ENCODE peak calls at places on chromosome 14, in eight cellular contexts. One of them, this sample, is unnamed.

GRCh38 chr14:102320033-102320660 is 601 bp downstream of the ZNF839 start:
- DNase-seq in EL: peak
- DNase-seq in natural killer cell: no peak
- DNase-seq in Peyer's patch: peak
- DNase-seq in right atrium auricular region: no peak
- DNase-seq in HTR-8/SVneo: no peak
- DNase-seq in astrocyte of the cerebellum: no peak
- DNase-seq in A172: no peak
- DNase-seq in this sample: no peak

GRCh38 chr14:72980863-72981262 is 46.0 kb downstream of the ZFYVE1 start:
- DNase-seq in EL: no peak
- DNase-seq in natural killer cell: no peak
- DNase-seq in Peyer's patch: no peak
- DNase-seq in right atrium auricular region: no peak
- DNase-seq in HTR-8/SVneo: no peak
- DNase-seq in astrocyte of the cerebellum: no peak
- DNase-seq in A172: no peak
- DNase-seq in this sample: no peak

GRCh38 chr14:82366803-82367202 is 833.1 kb upstream of the SEL1L start:
- DNase-seq in EL: no peak
- DNase-seq in natural killer cell: no peak
- DNase-seq in Peyer's patch: no peak
- DNase-seq in right atrium auricular region: no peak
- DNase-seq in HTR-8/SVneo: no peak
- DNase-seq in astrocyte of the cerebellum: no peak
- DNase-seq in A172: no peak
- DNase-seq in this sample: no peak

GRCh38 chr14:101116486-101117130 is 213.1 kb upstream of the RTL1 start:
- DNase-seq in EL: no peak
- DNase-seq in natural killer cell: no peak
- DNase-seq in Peyer's patch: peak
- DNase-seq in right atrium auricular region: peak
- DNase-seq in HTR-8/SVneo: no peak
- DNase-seq in astrocyte of the cerebellum: no peak
- DNase-seq in A172: no peak
- DNase-seq in this sample: peak

GRCh38 chr14:38567728-38568127 is 311.8 kb upstream of the CLEC14A start:
- DNase-seq in EL: no peak
- DNase-seq in natural killer cell: no peak
- DNase-seq in Peyer's patch: no peak
- DNase-seq in right atrium auricular region: no peak
- DNase-seq in HTR-8/SVneo: no peak
- DNase-seq in astrocyte of the cerebellum: no peak
- DNase-seq in A172: no peak
- DNase-seq in this sample: no peak

GRCh38 chr14:78135450-78135891 is 34.7 kb upstream of the NRXN3 start:
- DNase-seq in EL: peak
- DNase-seq in natural killer cell: no peak
- DNase-seq in Peyer's patch: no peak
- DNase-seq in right atrium auricular region: no peak
- DNase-seq in HTR-8/SVneo: no peak
- DNase-seq in astrocyte of the cerebellum: no peak
- DNase-seq in A172: peak
- DNase-seq in this sample: no peak

GRCh38 chr14:50095895-50096294 is 20.5 kb downstream of the VCPKMT start:
- DNase-seq in EL: no peak
- DNase-seq in natural killer cell: no peak
- DNase-seq in Peyer's patch: no peak
- DNase-seq in right atrium auricular region: no peak
- DNase-seq in HTR-8/SVneo: no peak
- DNase-seq in astrocyte of the cerebellum: no peak
- DNase-seq in A172: no peak
- DNase-seq in this sample: no peak

GRCh38 chr14:105600939-105601359 is 74.6 kb downstream of the TMEM121 start:
- DNase-seq in EL: no peak
- DNase-seq in natural killer cell: no peak
- DNase-seq in Peyer's patch: no peak
- DNase-seq in right atrium auricular region: no peak
- DNase-seq in HTR-8/SVneo: no peak
- DNase-seq in astrocyte of the cerebellum: no peak
- DNase-seq in A172: no peak
- DNase-seq in this sample: no peak

GRCh38 chr14:80425686-80426085 is 214.4 kb upstream of the DIO2 start:
- DNase-seq in EL: peak
- DNase-seq in natural killer cell: no peak
- DNase-seq in Peyer's patch: no peak
- DNase-seq in right atrium auricular region: no peak
- DNase-seq in HTR-8/SVneo: peak
- DNase-seq in astrocyte of the cerebellum: peak
- DNase-seq in A172: peak
- DNase-seq in this sample: no peak

GRCh38 chr14:89399594-89400068 is 17.4 kb downstream of the FOXN3 start:
- DNase-seq in EL: peak
- DNase-seq in natural killer cell: no peak
- DNase-seq in Peyer's patch: no peak
- DNase-seq in right atrium auricular region: no peak
- DNase-seq in HTR-8/SVneo: no peak
- DNase-seq in astrocyte of the cerebellum: peak
- DNase-seq in A172: no peak
- DNase-seq in this sample: no peak

GRCh38 chr14:104688755-104689619 is at the start of gene INF2:
- DNase-seq in EL: peak
- DNase-seq in natural killer cell: peak
- DNase-seq in Peyer's patch: peak
- DNase-seq in right atrium auricular region: no peak
- DNase-seq in HTR-8/SVneo: peak
- DNase-seq in astrocyte of the cerebellum: no peak
- DNase-seq in A172: peak
- DNase-seq in this sample: no peak

GRCh38 chr14:83463500-83464098 is 1929.9 kb upstream of the SEL1L start:
- DNase-seq in EL: peak
- DNase-seq in natural killer cell: no peak
- DNase-seq in Peyer's patch: no peak
- DNase-seq in right atrium auricular region: no peak
- DNase-seq in HTR-8/SVneo: peak
- DNase-seq in astrocyte of the cerebellum: peak
- DNase-seq in A172: peak
- DNase-seq in this sample: no peak

GRCh38 chr14:34452258-34452822 is 9.7 kb downstream of the SPTSSA start:
- DNase-seq in EL: no peak
- DNase-seq in natural killer cell: no peak
- DNase-seq in Peyer's patch: no peak
- DNase-seq in right atrium auricular region: no peak
- DNase-seq in HTR-8/SVneo: no peak
- DNase-seq in astrocyte of the cerebellum: no peak
- DNase-seq in A172: no peak
- DNase-seq in this sample: no peak

GRCh38 chr14:97290065-97290464 is 492.9 kb downstream of the VRK1 start:
- DNase-seq in EL: no peak
- DNase-seq in natural killer cell: no peak
- DNase-seq in Peyer's patch: no peak
- DNase-seq in right atrium auricular region: no peak
- DNase-seq in HTR-8/SVneo: no peak
- DNase-seq in astrocyte of the cerebellum: no peak
- DNase-seq in A172: no peak
- DNase-seq in this sample: no peak

GRCh38 chr14:22084393-22085281 is 411.0 kb upstream of the OR4E1 start:
- DNase-seq in EL: peak
- DNase-seq in natural killer cell: no peak
- DNase-seq in Peyer's patch: no peak
- DNase-seq in right atrium auricular region: no peak
- DNase-seq in HTR-8/SVneo: peak
- DNase-seq in astrocyte of the cerebellum: peak
- DNase-seq in A172: peak
- DNase-seq in this sample: no peak

GRCh38 chr14:24078146-24078545 is 6.8 kb downstream of the CPNE6 start:
- DNase-seq in EL: no peak
- DNase-seq in natural killer cell: no peak
- DNase-seq in Peyer's patch: no peak
- DNase-seq in right atrium auricular region: no peak
- DNase-seq in HTR-8/SVneo: no peak
- DNase-seq in astrocyte of the cerebellum: no peak
- DNase-seq in A172: no peak
- DNase-seq in this sample: no peak

GRCh38 chr14:65403231-65403630 is 9.3 kb upstream of the FUT8 start:
- DNase-seq in EL: peak
- DNase-seq in natural killer cell: no peak
- DNase-seq in Peyer's patch: no peak
- DNase-seq in right atrium auricular region: no peak
- DNase-seq in HTR-8/SVneo: no peak
- DNase-seq in astrocyte of the cerebellum: no peak
- DNase-seq in A172: no peak
- DNase-seq in this sample: no peak

GRCh38 chr14:100893760-100894159 is 9.8 kb downstream of the RTL1 start:
- DNase-seq in EL: no peak
- DNase-seq in natural killer cell: no peak
- DNase-seq in Peyer's patch: peak
- DNase-seq in right atrium auricular region: no peak
- DNase-seq in HTR-8/SVneo: no peak
- DNase-seq in astrocyte of the cerebellum: no peak
- DNase-seq in A172: no peak
- DNase-seq in this sample: peak

GRCh38 chr14:88866305-88866704 is 41.9 kb downstream of the TTC8 start:
- DNase-seq in EL: peak
- DNase-seq in natural killer cell: no peak
- DNase-seq in Peyer's patch: no peak
- DNase-seq in right atrium auricular region: no peak
- DNase-seq in HTR-8/SVneo: no peak
- DNase-seq in astrocyte of the cerebellum: no peak
- DNase-seq in A172: no peak
- DNase-seq in this sample: no peak

GRCh38 chr14:92892589-92892988 is 30.4 kb upstream of the CHGA start:
- DNase-seq in EL: no peak
- DNase-seq in natural killer cell: no peak
- DNase-seq in Peyer's patch: no peak
- DNase-seq in right atrium auricular region: no peak
- DNase-seq in HTR-8/SVneo: no peak
- DNase-seq in astrocyte of the cerebellum: no peak
- DNase-seq in A172: no peak
- DNase-seq in this sample: no peak

GRCh38 chr14:50839048-50839447 is 8.1 kb upstream of the NIN start:
- DNase-seq in EL: peak
- DNase-seq in natural killer cell: no peak
- DNase-seq in Peyer's patch: no peak
- DNase-seq in right atrium auricular region: no peak
- DNase-seq in HTR-8/SVneo: no peak
- DNase-seq in astrocyte of the cerebellum: no peak
- DNase-seq in A172: no peak
- DNase-seq in this sample: no peak

GRCh38 chr14:23727566-23728335 is 91.6 kb downstream of the DHRS2 start:
- DNase-seq in EL: peak
- DNase-seq in natural killer cell: no peak
- DNase-seq in Peyer's patch: no peak
- DNase-seq in right atrium auricular region: no peak
- DNase-seq in HTR-8/SVneo: peak
- DNase-seq in astrocyte of the cerebellum: peak
- DNase-seq in A172: peak
- DNase-seq in this sample: no peak

GRCh38 chr14:90666571-90666970 is 149.7 kb downstream of the TTC7B start:
- DNase-seq in EL: no peak
- DNase-seq in natural killer cell: no peak
- DNase-seq in Peyer's patch: no peak
- DNase-seq in right atrium auricular region: no peak
- DNase-seq in HTR-8/SVneo: no peak
- DNase-seq in astrocyte of the cerebellum: no peak
- DNase-seq in A172: no peak
- DNase-seq in this sample: no peak

GRCh38 chr14:73180385-73180805 is 44.1 kb downstream of the PSEN1 start:
- DNase-seq in EL: peak
- DNase-seq in natural killer cell: no peak
- DNase-seq in Peyer's patch: no peak
- DNase-seq in right atrium auricular region: no peak
- DNase-seq in HTR-8/SVneo: peak
- DNase-seq in astrocyte of the cerebellum: peak
- DNase-seq in A172: peak
- DNase-seq in this sample: no peak

GRCh38 chr14:61184117-61184516 is 97.0 kb downstream of the TMEM30B start:
- DNase-seq in EL: peak
- DNase-seq in natural killer cell: no peak
- DNase-seq in Peyer's patch: no peak
- DNase-seq in right atrium auricular region: no peak
- DNase-seq in HTR-8/SVneo: peak
- DNase-seq in astrocyte of the cerebellum: peak
- DNase-seq in A172: peak
- DNase-seq in this sample: no peak

GRCh38 chr14:53042480-53042879 is 91.6 kb upstream of the FERMT2 start:
- DNase-seq in EL: no peak
- DNase-seq in natural killer cell: no peak
- DNase-seq in Peyer's patch: no peak
- DNase-seq in right atrium auricular region: no peak
- DNase-seq in HTR-8/SVneo: no peak
- DNase-seq in astrocyte of the cerebellum: no peak
- DNase-seq in A172: no peak
- DNase-seq in this sample: no peak

GRCh38 chr14:104383088-104383805 is 196.3 kb upstream of the C14orf180 start:
- DNase-seq in EL: no peak
- DNase-seq in natural killer cell: no peak
- DNase-seq in Peyer's patch: peak
- DNase-seq in right atrium auricular region: no peak
- DNase-seq in HTR-8/SVneo: no peak
- DNase-seq in astrocyte of the cerebellum: no peak
- DNase-seq in A172: no peak
- DNase-seq in this sample: no peak

GRCh38 chr14:62462996-62463395 is 582.3 kb downstream of the KCNH5 start:
- DNase-seq in EL: no peak
- DNase-seq in natural killer cell: no peak
- DNase-seq in Peyer's patch: no peak
- DNase-seq in right atrium auricular region: no peak
- DNase-seq in HTR-8/SVneo: no peak
- DNase-seq in astrocyte of the cerebellum: no peak
- DNase-seq in A172: no peak
- DNase-seq in this sample: no peak

GRCh38 chr14:58077621-58078020 is 74.4 kb downstream of the ARMH4 start:
- DNase-seq in EL: peak
- DNase-seq in natural killer cell: no peak
- DNase-seq in Peyer's patch: no peak
- DNase-seq in right atrium auricular region: no peak
- DNase-seq in HTR-8/SVneo: no peak
- DNase-seq in astrocyte of the cerebellum: peak
- DNase-seq in A172: peak
- DNase-seq in this sample: no peak

GRCh38 chr14:99513183-99513694 is 32.0 kb downstream of the CCNK start:
- DNase-seq in EL: no peak
- DNase-seq in natural killer cell: no peak
- DNase-seq in Peyer's patch: peak
- DNase-seq in right atrium auricular region: no peak
- DNase-seq in HTR-8/SVneo: no peak
- DNase-seq in astrocyte of the cerebellum: no peak
- DNase-seq in A172: no peak
- DNase-seq in this sample: no peak

This sample was measured in osteocyte.